ENCODE peak calls at places on chromosomes 6 and 20, in nine cellular contexts. Q is anterior cingulate cortex; Y is left ventricle myocardium inferior; E is myocyte; F is upper lobe of right lung; T is CD8-positive, alpha-beta T cell; O is lung microvascular endothelial cell; M is fibroblast of the aortic adventitia; R is pancreas. A is an unnamed sample.

GRCh38 chr6:84773431-84774173 is 9.2 kb upstream of the TBX18 start:
- DNase-seq in E (peak), M (no peak), R (no peak), Y (peak), O (peak), T (no peak), Q (no peak), F (no peak), A (peak)

GRCh38 chr6:57305754-57306153 is 11.7 kb upstream of the PRIM2 start:
- DNase-seq in Y (no peak), M (peak), T (no peak), R (no peak), O (no peak), E (peak), Q (no peak), F (no peak), A (no peak)

GRCh38 chr6:6747371-6747770 is 158.9 kb downstream of the LY86 start:
- DNase-seq in Q (no peak), R (no peak), F (no peak), Y (no peak), M (no peak), O (no peak), T (no peak), E (peak), A (no peak)

GRCh38 chr20:16220826-16221225 is 352.4 kb downstream of the KIF16B start:
- DNase-seq in F (no peak), R (no peak), Y (no peak), E (no peak), Q (no peak), M (no peak), O (no peak), T (no peak), A (no peak)

GRCh38 chr6:38241200-38241599 is 398.5 kb downstream of the BTBD9 start:
- DNase-seq in M (no peak), R (no peak), Q (no peak), Y (no peak), E (no peak), O (no peak), T (no peak), F (no peak), A (no peak)

GRCh38 chr6:14787677-14788076 is 458.2 kb upstream of the JARID2 start:
- DNase-seq in R (no peak), Q (no peak), O (no peak), F (no peak), E (no peak), T (no peak), M (no peak), Y (no peak), A (no peak)

GRCh38 chr6:5671162-5671561 is 335.6 kb downstream of the NRN1 start:
- DNase-seq in R (no peak), T (no peak), F (no peak), O (no peak), M (peak), Y (no peak), E (no peak), Q (no peak), A (peak)

GRCh38 chr20:59789641-59790040 is 143.8 kb downstream of the SYCP2 start:
- DNase-seq in E (no peak), Y (no peak), F (no peak), T (no peak), R (no peak), O (no peak), Q (no peak), M (no peak), A (no peak)

GRCh38 chr20:10492065-10492464 is 57.0 kb downstream of the SLX4IP start:
- DNase-seq in F (no peak), T (no peak), M (peak), R (no peak), E (no peak), Q (no peak), O (no peak), Y (no peak), A (no peak)

GRCh38 chr6:137779982-137780381 is 87.1 kb upstream of the TNFAIP3 start:
- DNase-seq in T (no peak), R (no peak), O (no peak), Q (no peak), F (no peak), E (no peak), Y (no peak), M (no peak), A (no peak)

GRCh38 chr20:63652192-63652980 is 838 bp downstream of the STMN3 start:
- DNase-seq in E (no peak), Q (no peak), M (peak), Y (peak), F (no peak), O (no peak), T (peak), R (no peak), A (peak)

GRCh38 chr20:47749367-47749766 is 35.9 kb downstream of the SULF2 start:
- DNase-seq in M (peak), Q (no peak), T (no peak), E (no peak), R (no peak), F (no peak), Y (peak), O (no peak), A (peak)

GRCh38 chr20:1809121-1809520 is 86.1 kb upstream of the SIRPA start:
- DNase-seq in M (peak), T (no peak), Y (no peak), Q (no peak), O (no peak), R (no peak), E (peak), F (no peak), A (no peak)

GRCh38 chr20:37526238-37526838 is 1.3 kb downstream of the BLCAP start:
- DNase-seq in O (peak), Q (no peak), M (peak), E (peak), T (no peak), R (peak), Y (no peak), F (no peak), A (no peak)

GRCh38 chr6:18823782-18824386 is 436.7 kb downstream of the RNF144B start:
- DNase-seq in E (peak), R (no peak), T (no peak), M (peak), Q (no peak), Y (no peak), F (no peak), O (peak), A (no peak)

GRCh38 chr6:127554435-127555006 is 22.5 kb upstream of the C6orf58 start:
- DNase-seq in M (peak), E (peak), R (peak), F (no peak), Y (no peak), Q (no peak), O (peak), T (no peak), A (no peak)

GRCh38 chr20:43723194-43723593 is 3.6 kb downstream of the GTSF1L start:
- DNase-seq in Q (no peak), O (no peak), E (no peak), M (no peak), Y (no peak), R (no peak), T (no peak), F (no peak), A (no peak)

GRCh38 chr20:25705830-25706351 is 9.2 kb upstream of the ZNF337 start:
- DNase-seq in Y (no peak), T (no peak), F (no peak), E (no peak), Q (no peak), M (no peak), R (no peak), O (no peak), A (no peak)

GRCh38 chr6:91782789-91783188 is 1195.9 kb upstream of the MAP3K7 start:
- DNase-seq in F (no peak), Q (no peak), M (no peak), E (no peak), R (no peak), Y (no peak), T (no peak), O (no peak), A (peak)

GRCh38 chr20:11797161-11797560 is 120.5 kb upstream of the BTBD3 start:
- DNase-seq in R (no peak), M (no peak), Q (no peak), T (no peak), Y (no peak), O (no peak), F (no peak), E (peak), A (no peak)

GRCh38 chr20:62367483-62368302 is 581 bp upstream of the LAMA5 start:
- DNase-seq in Y (no peak), M (no peak), Q (no peak), O (no peak), F (no peak), R (no peak), E (peak), T (no peak), A (peak)

GRCh38 chr6:85355816-85356215 is 94.1 kb upstream of the NT5E start:
- DNase-seq in F (no peak), O (no peak), Y (no peak), M (no peak), E (no peak), R (no peak), Q (no peak), T (no peak), A (no peak)

GRCh38 chr20:32507998-32508774 is 76.9 kb downstream of the NOL4L start:
- DNase-seq in Q (no peak), Y (no peak), F (no peak), O (no peak), M (no peak), T (no peak), E (no peak), R (no peak), A (no peak)

GRCh38 chr6:27812805-27813626 is 99.2 kb downstream of the OR2B2 start:
- DNase-seq in R (no peak), Q (no peak), M (no peak), T (no peak), Y (no peak), E (no peak), F (no peak), O (no peak), A (no peak)

GRCh38 chr6:53159558-53159957 is 10.9 kb upstream of the GCM1 start:
- DNase-seq in R (no peak), Y (no peak), E (peak), M (no peak), Q (no peak), O (peak), T (no peak), F (no peak), A (no peak)

GRCh38 chr6:83592770-83593394 is 80.5 kb downstream of the PRSS35 start:
- DNase-seq in M (peak), F (no peak), E (peak), O (peak), R (no peak), Y (no peak), Q (no peak), T (no peak), A (no peak)